ENCODE peak calls at places on chromosome 1, in four cellular contexts. B is posterior cingulate gyrus, M is cardiac fibroblast, Z is EL. P is an unnamed sample.

GRCh38 chr1:195663549-195664280 is 944.5 kb downstream of the KCNT2 start:
- DNase-seq in M (peak), Z (peak), B (no peak), P (peak)

GRCh38 chr1:113242481-113242880 is 147.8 kb upstream of the MAGI3 start:
- DNase-seq in Z (peak), M (peak), B (no peak), P (no peak)

GRCh38 chr1:161511756-161512060 is 6.5 kb downstream of the FCGR2A start:
- DNase-seq in B (no peak), M (no peak), Z (no peak), P (no peak)

GRCh38 chr1:87197156-87197555 is 131.5 kb upstream of the LMO4 start:
- DNase-seq in Z (peak), B (no peak), M (peak), P (peak)

GRCh38 chr1:228333739-228334115 is 72.9 kb downstream of the TRIM11 start:
- DNase-seq in M (no peak), Z (no peak), B (peak), P (no peak)

GRCh38 chr1:1168156-1168450 is 5.6 kb upstream of the TTLL10 start:
- DNase-seq in B (no peak), M (no peak), Z (no peak), P (no peak)

GRCh38 chr1:67465371-67465770 is 35.2 kb upstream of the SERBP1 start:
- DNase-seq in Z (no peak), M (no peak), B (no peak), P (no peak)

GRCh38 chr1:162259859-162260455 is 116.7 kb downstream of the SPATA46 start:
- DNase-seq in M (no peak), B (no peak), Z (no peak), P (no peak)

GRCh38 chr1:93609536-93609935 is 72.1 kb downstream of the BCAR3 start:
- DNase-seq in M (no peak), B (no peak), Z (no peak), P (no peak)

GRCh38 chr1:94734963-94735899 is 84.9 kb upstream of the SLC44A3 start:
- DNase-seq in B (no peak), Z (peak), M (peak), P (peak)

GRCh38 chr1:148362141-148362929 is 120.8 kb downstream of the PPIAL4G start:
- DNase-seq in M (no peak), B (no peak), Z (peak), P (no peak)

P was measured in NCI-H226.